ENCODE peak calls at places on chromosome 6, in seven cellular contexts. One of them, this sample, is unnamed.

GRCh38 chr6:138431276-138432062 is 27.4 kb downstream of the HEBP2 start:
- DNase-seq in smooth muscle cell of the brain vasculature: no peak
- DNase-seq in left lung: no peak
- DNase-seq in choroid plexus epithelial cell: no peak
- DNase-seq in activated naive CD4-positive, alpha-beta T cell: no peak
- DNase-seq in NCI-H1092: no peak
- DNase-seq in CD8-positive, alpha-beta memory T cell: no peak
- DNase-seq in this sample: no peak

GRCh38 chr6:54958446-54958845 is 111.9 kb downstream of the FAM83B start:
- DNase-seq in left lung: no peak
- DNase-seq in NCI-H1092: no peak
- DNase-seq in activated naive CD4-positive, alpha-beta T cell: no peak
- DNase-seq in choroid plexus epithelial cell: no peak
- DNase-seq in CD8-positive, alpha-beta memory T cell: no peak
- DNase-seq in smooth muscle cell of the brain vasculature: no peak
- DNase-seq in this sample: no peak

GRCh38 chr6:39753745-39754084 is 28.5 kb upstream of the KIF6 start:
- DNase-seq in NCI-H1092: no peak
- DNase-seq in activated naive CD4-positive, alpha-beta T cell: no peak
- DNase-seq in choroid plexus epithelial cell: no peak
- DNase-seq in CD8-positive, alpha-beta memory T cell: no peak
- DNase-seq in left lung: no peak
- DNase-seq in smooth muscle cell of the brain vasculature: no peak
- DNase-seq in this sample: no peak

GRCh38 chr6:100353276-100354015 is 111.3 kb downstream of the SIM1 start:
- DNase-seq in choroid plexus epithelial cell: peak
- DNase-seq in CD8-positive, alpha-beta memory T cell: no peak
- DNase-seq in left lung: no peak
- DNase-seq in NCI-H1092: no peak
- DNase-seq in activated naive CD4-positive, alpha-beta T cell: no peak
- DNase-seq in smooth muscle cell of the brain vasculature: no peak
- DNase-seq in this sample: peak

GRCh38 chr6:84501315-84501714 is 263.1 kb downstream of the TBX18 start:
- DNase-seq in choroid plexus epithelial cell: no peak
- DNase-seq in smooth muscle cell of the brain vasculature: no peak
- DNase-seq in left lung: no peak
- DNase-seq in activated naive CD4-positive, alpha-beta T cell: no peak
- DNase-seq in CD8-positive, alpha-beta memory T cell: no peak
- DNase-seq in NCI-H1092: no peak
- DNase-seq in this sample: no peak

GRCh38 chr6:38172739-38173415 is 353.4 kb downstream of the ZFAND3 start:
- DNase-seq in choroid plexus epithelial cell: no peak
- DNase-seq in NCI-H1092: no peak
- DNase-seq in smooth muscle cell of the brain vasculature: no peak
- DNase-seq in left lung: no peak
- DNase-seq in CD8-positive, alpha-beta memory T cell: peak
- DNase-seq in activated naive CD4-positive, alpha-beta T cell: no peak
- DNase-seq in this sample: no peak

GRCh38 chr6:80932364-80932763 is 820.1 kb downstream of the TENT5A start:
- DNase-seq in smooth muscle cell of the brain vasculature: peak
- DNase-seq in NCI-H1092: no peak
- DNase-seq in left lung: no peak
- DNase-seq in activated naive CD4-positive, alpha-beta T cell: no peak
- DNase-seq in CD8-positive, alpha-beta memory T cell: no peak
- DNase-seq in choroid plexus epithelial cell: peak
- DNase-seq in this sample: no peak

GRCh38 chr6:159719287-159719686 is 8.0 kb upstream of the WTAP start:
- DNase-seq in CD8-positive, alpha-beta memory T cell: no peak
- DNase-seq in choroid plexus epithelial cell: no peak
- DNase-seq in left lung: no peak
- DNase-seq in activated naive CD4-positive, alpha-beta T cell: no peak
- DNase-seq in NCI-H1092: no peak
- DNase-seq in smooth muscle cell of the brain vasculature: no peak
- DNase-seq in this sample: no peak

GRCh38 chr6:30787954-30788353 is 43.6 kb upstream of the IER3 start:
- DNase-seq in left lung: no peak
- DNase-seq in choroid plexus epithelial cell: peak
- DNase-seq in CD8-positive, alpha-beta memory T cell: no peak
- DNase-seq in activated naive CD4-positive, alpha-beta T cell: no peak
- DNase-seq in NCI-H1092: no peak
- DNase-seq in smooth muscle cell of the brain vasculature: no peak
- DNase-seq in this sample: no peak

GRCh38 chr6:169046483-169047192 is 207.0 kb downstream of the THBS2 start:
- DNase-seq in NCI-H1092: no peak
- DNase-seq in choroid plexus epithelial cell: peak
- DNase-seq in activated naive CD4-positive, alpha-beta T cell: no peak
- DNase-seq in left lung: no peak
- DNase-seq in CD8-positive, alpha-beta memory T cell: no peak
- DNase-seq in smooth muscle cell of the brain vasculature: no peak
- DNase-seq in this sample: peak

GRCh38 chr6:144678844-144679243 is 393.7 kb downstream of the UTRN start:
- DNase-seq in CD8-positive, alpha-beta memory T cell: no peak
- DNase-seq in smooth muscle cell of the brain vasculature: no peak
- DNase-seq in activated naive CD4-positive, alpha-beta T cell: no peak
- DNase-seq in NCI-H1092: no peak
- DNase-seq in left lung: no peak
- DNase-seq in choroid plexus epithelial cell: peak
- DNase-seq in this sample: no peak

GRCh38 chr6:140045116-140045515 is 670.7 kb upstream of the CITED2 start:
- DNase-seq in CD8-positive, alpha-beta memory T cell: no peak
- DNase-seq in activated naive CD4-positive, alpha-beta T cell: no peak
- DNase-seq in smooth muscle cell of the brain vasculature: no peak
- DNase-seq in choroid plexus epithelial cell: no peak
- DNase-seq in NCI-H1092: no peak
- DNase-seq in left lung: no peak
- DNase-seq in this sample: no peak

GRCh38 chr6:17432356-17432755 is 39.0 kb downstream of the CAP2 start:
- DNase-seq in left lung: no peak
- DNase-seq in activated naive CD4-positive, alpha-beta T cell: no peak
- DNase-seq in NCI-H1092: no peak
- DNase-seq in choroid plexus epithelial cell: peak
- DNase-seq in CD8-positive, alpha-beta memory T cell: no peak
- DNase-seq in smooth muscle cell of the brain vasculature: no peak
- DNase-seq in this sample: no peak

GRCh38 chr6:7881765-7882500 is 28.7 kb downstream of the TXNDC5 start:
- DNase-seq in left lung: no peak
- DNase-seq in NCI-H1092: no peak
- DNase-seq in activated naive CD4-positive, alpha-beta T cell: no peak
- DNase-seq in CD8-positive, alpha-beta memory T cell: no peak
- DNase-seq in choroid plexus epithelial cell: no peak
- DNase-seq in smooth muscle cell of the brain vasculature: no peak
- DNase-seq in this sample: no peak

GRCh38 chr6:127182501-127182900 is 64.0 kb downstream of the RSPO3 start:
- DNase-seq in CD8-positive, alpha-beta memory T cell: no peak
- DNase-seq in activated naive CD4-positive, alpha-beta T cell: no peak
- DNase-seq in NCI-H1092: no peak
- DNase-seq in choroid plexus epithelial cell: peak
- DNase-seq in left lung: no peak
- DNase-seq in smooth muscle cell of the brain vasculature: no peak
- DNase-seq in this sample: no peak